ENCODE peak calls at places on chromosomes 2 and 18, in ten cellular contexts. One of them, this sample, is unnamed.

GRCh38 chr18:5066380-5066977 is 130.6 kb downstream of the AKAIN1 start:
- DNase-seq in NCI-H510A treated with DMSO at 0.1 percent for 48 hours: peak; percentile 5
- DNase-seq in HEK293T: peak; percentile 7
- DNase-seq in colonic mucosa: peak; percentile 23
- DNase-seq in heart right ventricle: no peak
- DNase-seq in AG09309: no peak
- DNase-seq in NAMALWA: peak; percentile 52
- DNase-seq in memory B cell: no peak
- DNase-seq in neural crest cell: no peak
- DNase-seq in T-cell: no peak
- DNase-seq in this sample: no peak

GRCh38 chr2:163655672-163656071 is 80.1 kb downstream of the FIGN start:
- DNase-seq in AG09309: no peak
- DNase-seq in memory B cell: no peak
- DNase-seq in colonic mucosa: no peak
- DNase-seq in T-cell: no peak
- DNase-seq in NAMALWA: no peak
- DNase-seq in HEK293T: no peak
- DNase-seq in NCI-H510A treated with DMSO at 0.1 percent for 48 hours: no peak
- DNase-seq in neural crest cell: no peak
- DNase-seq in heart right ventricle: peak; percentile 34
- DNase-seq in this sample: no peak

GRCh38 chr2:174023591-174024523 is 58.7 kb upstream of the SP3 start:
- DNase-seq in HEK293T: no peak
- DNase-seq in NAMALWA: no peak
- DNase-seq in colonic mucosa: no peak
- DNase-seq in heart right ventricle: peak; percentile 48
- DNase-seq in neural crest cell: peak; percentile 20
- DNase-seq in T-cell: no peak
- DNase-seq in NCI-H510A treated with DMSO at 0.1 percent for 48 hours: no peak
- DNase-seq in memory B cell: no peak
- DNase-seq in AG09309: peak; percentile 96
- DNase-seq in this sample: peak; percentile 48

GRCh38 chr2:237571551-237571950 is 5.2 kb downstream of the PRLH start:
- DNase-seq in NAMALWA: no peak
- DNase-seq in NCI-H510A treated with DMSO at 0.1 percent for 48 hours: no peak
- DNase-seq in neural crest cell: no peak
- DNase-seq in heart right ventricle: no peak
- DNase-seq in AG09309: no peak
- DNase-seq in HEK293T: no peak
- DNase-seq in colonic mucosa: no peak
- DNase-seq in T-cell: no peak
- DNase-seq in memory B cell: no peak
- DNase-seq in this sample: no peak

GRCh38 chr2:126894585-126895182 is 4.0 kb upstream of the TEX51 start:
- DNase-seq in NCI-H510A treated with DMSO at 0.1 percent for 48 hours: no peak
- DNase-seq in HEK293T: no peak
- DNase-seq in T-cell: no peak
- DNase-seq in colonic mucosa: no peak
- DNase-seq in heart right ventricle: no peak
- DNase-seq in neural crest cell: no peak
- DNase-seq in NAMALWA: no peak
- DNase-seq in memory B cell: no peak
- DNase-seq in AG09309: no peak
- DNase-seq in this sample: no peak

GRCh38 chr2:149152597-149152996 is 114.1 kb downstream of the LYPD6B start:
- DNase-seq in heart right ventricle: no peak
- DNase-seq in neural crest cell: no peak
- DNase-seq in HEK293T: no peak
- DNase-seq in T-cell: no peak
- DNase-seq in AG09309: no peak
- DNase-seq in NAMALWA: no peak
- DNase-seq in colonic mucosa: no peak
- DNase-seq in NCI-H510A treated with DMSO at 0.1 percent for 48 hours: no peak
- DNase-seq in memory B cell: no peak
- DNase-seq in this sample: no peak

GRCh38 chr18:11500153-11501122 is 109.0 kb upstream of the SLC35G4 start:
- DNase-seq in AG09309: peak; percentile 96
- DNase-seq in colonic mucosa: no peak
- DNase-seq in NAMALWA: no peak
- DNase-seq in T-cell: no peak
- DNase-seq in HEK293T: no peak
- DNase-seq in NCI-H510A treated with DMSO at 0.1 percent for 48 hours: no peak
- DNase-seq in neural crest cell: peak; percentile 12
- DNase-seq in memory B cell: no peak
- DNase-seq in heart right ventricle: no peak
- DNase-seq in this sample: no peak

GRCh38 chr2:221961561-221961960 is 337.2 kb downstream of the PAX3 start:
- DNase-seq in colonic mucosa: no peak
- DNase-seq in heart right ventricle: no peak
- DNase-seq in neural crest cell: no peak
- DNase-seq in T-cell: no peak
- DNase-seq in AG09309: no peak
- DNase-seq in memory B cell: no peak
- DNase-seq in NCI-H510A treated with DMSO at 0.1 percent for 48 hours: no peak
- DNase-seq in HEK293T: no peak
- DNase-seq in NAMALWA: no peak
- DNase-seq in this sample: no peak

GRCh38 chr2:86134709-86135108 is 28.7 kb downstream of the PTCD3 start:
- DNase-seq in colonic mucosa: no peak
- DNase-seq in AG09309: no peak
- DNase-seq in NCI-H510A treated with DMSO at 0.1 percent for 48 hours: no peak
- DNase-seq in NAMALWA: no peak
- DNase-seq in heart right ventricle: no peak
- DNase-seq in neural crest cell: no peak
- DNase-seq in T-cell: no peak
- DNase-seq in HEK293T: no peak
- DNase-seq in memory B cell: no peak
- DNase-seq in this sample: no peak

GRCh38 chr2:237474511-237474911 is 12.5 kb upstream of the MLPH start:
- DNase-seq in NCI-H510A treated with DMSO at 0.1 percent for 48 hours: no peak
- DNase-seq in heart right ventricle: peak; percentile 65
- DNase-seq in neural crest cell: no peak
- DNase-seq in colonic mucosa: no peak
- DNase-seq in memory B cell: no peak
- DNase-seq in T-cell: no peak
- DNase-seq in NAMALWA: no peak
- DNase-seq in HEK293T: no peak
- DNase-seq in AG09309: no peak
- DNase-seq in this sample: peak; percentile 71